ENCODE peak calls at places on chromosomes 13 and 19, in ten cellular contexts. O is activated T-cell treated with anti-CD3 and anti-CD28 coated beads for 48 hours; I is NCI-H446; D is EL; X is NCI-H748 treated with DMSO at 0.1 percent for 48 hours; R is dorsolateral prefrontal cortex; M is activated gamma-delta T cell treated with Interleukin-2 at 50 U/mL for 16 hours; S is activated T-helper 1 cell treated with anti-CD3 and anti-CD28 coated beads, Interleukin-12 subunit alpha, Interleukin-12 subunit beta, Interleukin-2, Interleukin-4 antibody, amounts not matched to agents 30 ng/mL and 10 ng/mL and 1 ng/mL, durations not matched to agents 14 hours and 24 hours and 36 hours; U is SW480; G is activated effector memory CD4-positive, alpha-beta T cell treated with anti-CD3 and anti-CD28 coated beads, Interleukin-2, amount 50 U/mL, for 16 hours. L is an unnamed sample.

GRCh38 chr13:59337070-59337469 is 826.7 kb downstream of the DIAPH3 start:
- DNase-seq in U (no peak), D (no peak), R (no peak), S (no peak), X (no peak), O (no peak), G (no peak), I (no peak), M (no peak), L (no peak)

GRCh38 chr19:18571564-18572344 is at the start of gene UBA52:
- DNase-seq in I (peak; percentile 96), O (peak; percentile 100), R (peak; percentile 97), S (peak; percentile 99), G (peak; percentile 100), M (peak; percentile 98), X (peak; percentile 86), D (peak; percentile 97), U (peak; percentile 97), L (peak; percentile 99)

GRCh38 chr19:28737021-28737525 is 475.9 kb downstream of the UQCRFS1 start:
- DNase-seq in O (no peak), S (no peak), I (no peak), U (peak; percentile 62), G (no peak), X (peak; percentile 0), D (peak; percentile 67), M (no peak), R (no peak), L (no peak)

GRCh38 chr19:14476663-14477401 is 1.7 kb upstream of the PTGER1 start:
- DNase-seq in I (no peak), D (peak; percentile 57), S (no peak), O (no peak), R (no peak), U (peak; percentile 92), X (no peak), M (no peak), G (no peak), L (no peak)

GRCh38 chr19:879711-880438 is 13.1 kb downstream of the MED16 start:
- DNase-seq in D (no peak), S (no peak), X (no peak), R (no peak), M (no peak), G (no peak), U (no peak), O (no peak), I (no peak), L (no peak)

GRCh38 chr13:50122465-50122864 is 107.2 kb downstream of the KCNRG start:
- DNase-seq in R (no peak), M (no peak), D (no peak), S (no peak), I (no peak), U (no peak), O (no peak), G (no peak), X (no peak), L (no peak)

GRCh38 chr13:112580912-112581311 is 7.0 kb downstream of the TUBGCP3 start:
- DNase-seq in R (no peak), U (no peak), S (no peak), I (no peak), X (no peak), G (no peak), O (no peak), D (no peak), M (no peak), L (no peak)

GRCh38 chr13:27977476-27978300 is 8.6 kb upstream of the CDX2 start:
- DNase-seq in R (no peak), M (no peak), X (no peak), G (peak; percentile 28), D (no peak), U (no peak), I (no peak), O (no peak), S (no peak), L (no peak)

GRCh38 chr19:19900124-19900523 is 622 bp upstream of the ZNF93 start:
- DNase-seq in I (no peak), R (no peak), X (peak; percentile 38), G (no peak), S (no peak), O (no peak), M (no peak), U (no peak), D (peak; percentile 82), L (no peak)

GRCh38 chr19:5302396-5302795 is 38.2 kb downstream of the PTPRS start:
- DNase-seq in R (no peak), M (no peak), X (no peak), U (no peak), O (no peak), I (no peak), S (no peak), G (no peak), D (no peak), L (no peak)

GRCh38 chr19:2307518-2308012 is 389 bp downstream of the LINGO3 start:
- DNase-seq in M (no peak), R (no peak), S (no peak), X (no peak), G (no peak), O (no peak), D (no peak), I (no peak), U (no peak), L (no peak)

GRCh38 chr13:82358284-82358683 is 1524.0 kb downstream of the SLITRK1 start:
- DNase-seq in I (no peak), O (no peak), M (no peak), R (no peak), D (peak; percentile 41), S (no peak), U (no peak), G (no peak), X (no peak), L (no peak)

GRCh38 chr13:40644838-40645620 is 21.4 kb downstream of the FOXO1 start:
- DNase-seq in S (no peak), G (no peak), M (no peak), R (no peak), O (no peak), X (no peak), I (no peak), U (no peak), D (no peak), L (no peak)

GRCh38 chr19:55069137-55069858 is 6.3 kb upstream of the RDH13 start:
- DNase-seq in U (peak; percentile 94), G (no peak), R (no peak), D (no peak), M (no peak), I (no peak), S (no peak), O (no peak), X (peak; percentile 55), L (no peak)

GRCh38 chr19:12015015-12015752 is 20.3 kb downstream of the ZNF433 start:
- DNase-seq in S (no peak), R (no peak), I (no peak), X (no peak), D (no peak), O (no peak), G (no peak), U (no peak), M (no peak), L (no peak)

GRCh38 chr19:57620673-57621348 is 6.8 kb downstream of the ZNF134 start:
- DNase-seq in G (no peak), R (no peak), M (no peak), X (no peak), U (no peak), I (no peak), S (no peak), D (no peak), O (no peak), L (no peak)

GRCh38 chr13:40381935-40382764 is 284.3 kb downstream of the FOXO1 start:
- DNase-seq in R (no peak), X (no peak), S (no peak), O (no peak), D (no peak), U (no peak), G (no peak), I (no peak), M (no peak), L (no peak)

GRCh38 chr19:7848779-7849457 is 18.9 kb downstream of the EVI5L start:
- DNase-seq in D (no peak), U (no peak), S (no peak), R (no peak), G (no peak), O (no peak), X (no peak), M (no peak), I (no peak), L (no peak)

GRCh38 chr19:6536138-6536671 is 5.4 kb downstream of the TNFSF9 start:
- DNase-seq in R (peak; percentile 56), G (peak; percentile 89), U (peak; percentile 69), M (peak; percentile 72), O (peak; percentile 82), X (no peak), S (peak; percentile 83), D (peak; percentile 47), I (peak; percentile 30), L (peak; percentile 82)

GRCh38 chr13:31870511-31870910 is 131.2 kb downstream of the RXFP2 start:
- DNase-seq in X (no peak), I (no peak), R (no peak), U (no peak), G (no peak), M (no peak), D (peak; percentile 6), O (no peak), S (no peak), L (no peak)

GRCh38 chr19:53657330-53657729 is 25.5 kb downstream of the DPRX start:
- DNase-seq in I (no peak), D (no peak), S (no peak), X (no peak), M (no peak), G (no peak), O (no peak), U (no peak), R (no peak), L (no peak)

GRCh38 chr13:113647351-113648217 is 10.4 kb downstream of the ATP4B start:
- DNase-seq in I (no peak), G (peak; percentile 52), R (peak; percentile 92), D (peak; percentile 39), S (no peak), X (peak; percentile 50), U (peak; percentile 15), M (no peak), O (no peak), L (no peak)

GRCh38 chr19:19410553-19411550 is 5.4 kb downstream of the GATAD2A start:
- DNase-seq in R (no peak), U (no peak), O (peak; percentile 38), M (no peak), X (no peak), D (no peak), S (no peak), G (peak; percentile 73), I (no peak), L (peak; percentile 64)

GRCh38 chr19:57934820-57935665 is at the start of gene ZNF418:
- DNase-seq in D (peak; percentile 49), G (peak; percentile 66), M (peak; percentile 25), O (peak; percentile 23), I (no peak), S (peak; percentile 8), X (peak; percentile 92), R (peak; percentile 79), U (no peak), L (peak; percentile 38)

GRCh38 chr19:12681074-12681987 is at the start of gene DHPS:
- DNase-seq in D (peak; percentile 99), M (peak; percentile 89), S (peak; percentile 89), X (peak; percentile 92), R (peak; percentile 86), G (peak; percentile 95), I (peak; percentile 98), O (peak; percentile 82), U (peak; percentile 99), L (peak; percentile 89)

GRCh38 chr13:48162182-48162581 is 67.3 kb upstream of the MED4 start:
- DNase-seq in I (no peak), D (no peak), U (no peak), M (no peak), G (no peak), X (no peak), O (no peak), S (no peak), R (no peak), L (no peak)

GRCh38 chr13:28476919-28477708 is 17.8 kb downstream of the FLT1 start:
- DNase-seq in I (no peak), G (no peak), R (no peak), S (no peak), M (no peak), D (no peak), X (no peak), O (no peak), U (no peak), L (no peak)

GRCh38 chr13:109764045-109764444 is 22.3 kb downstream of the IRS2 start:
- DNase-seq in D (no peak), X (no peak), I (no peak), O (no peak), G (no peak), M (no peak), S (no peak), U (no peak), R (no peak), L (no peak)

L was measured in stimulated activated naive CD8-positive, alpha-beta T cell treated with anti-CD3 and anti-CD28 coated beads, Interleukin-15, amount 100 ng/mL, for 72 hours.